ENCODE peak calls at places on chromosomes 3 and 15, in four cellular contexts. One of them, this sample, is unnamed.

GRCh38 chr3:194565597-194566190 is 67.5 kb downstream of the TMEM44 start:
- DNase-seq in EH: peak; percentile 89
- DNase-seq in activated T-helper 1 cell treated with anti-CD3 and anti-CD28 coated beads, Interleukin-12 subunit alpha, Interleukin-12 subunit beta, Interleukin-2, Interleukin-4 antibody, amounts not matched to agents 30 ng/mL and 10 ng/mL and 1 ng/mL, durations not matched to agents 14 hours and 24 hours and 36 hours: no peak
- DNase-seq in cardiac muscle cell: peak; percentile 74
- DNase-seq in this sample: peak; percentile 82

GRCh38 chr3:48466386-48467109 is 20.0 kb downstream of the ATRIP start:
- DNase-seq in EH: no peak
- DNase-seq in activated T-helper 1 cell treated with anti-CD3 and anti-CD28 coated beads, Interleukin-12 subunit alpha, Interleukin-12 subunit beta, Interleukin-2, Interleukin-4 antibody, amounts not matched to agents 30 ng/mL and 10 ng/mL and 1 ng/mL, durations not matched to agents 14 hours and 24 hours and 36 hours: no peak
- DNase-seq in cardiac muscle cell: no peak
- DNase-seq in this sample: no peak

GRCh38 chr3:4447600-4448561 is 19.2 kb downstream of the SUMF1 start:
- DNase-seq in EH: no peak
- DNase-seq in activated T-helper 1 cell treated with anti-CD3 and anti-CD28 coated beads, Interleukin-12 subunit alpha, Interleukin-12 subunit beta, Interleukin-2, Interleukin-4 antibody, amounts not matched to agents 30 ng/mL and 10 ng/mL and 1 ng/mL, durations not matched to agents 14 hours and 24 hours and 36 hours: no peak
- DNase-seq in cardiac muscle cell: no peak
- DNase-seq in this sample: no peak

GRCh38 chr3:193777524-193777923 is 184.5 kb downstream of the OPA1 start:
- DNase-seq in EH: no peak
- DNase-seq in activated T-helper 1 cell treated with anti-CD3 and anti-CD28 coated beads, Interleukin-12 subunit alpha, Interleukin-12 subunit beta, Interleukin-2, Interleukin-4 antibody, amounts not matched to agents 30 ng/mL and 10 ng/mL and 1 ng/mL, durations not matched to agents 14 hours and 24 hours and 36 hours: no peak
- DNase-seq in cardiac muscle cell: no peak
- DNase-seq in this sample: no peak

GRCh38 chr15:75202251-75203016 is 752 bp downstream of the C15orf39 start:
- DNase-seq in EH: peak; percentile 85
- DNase-seq in activated T-helper 1 cell treated with anti-CD3 and anti-CD28 coated beads, Interleukin-12 subunit alpha, Interleukin-12 subunit beta, Interleukin-2, Interleukin-4 antibody, amounts not matched to agents 30 ng/mL and 10 ng/mL and 1 ng/mL, durations not matched to agents 14 hours and 24 hours and 36 hours: peak; percentile 76
- DNase-seq in cardiac muscle cell: peak; percentile 74
- DNase-seq in this sample: peak; percentile 47

GRCh38 chr3:197380786-197381185 is 82.4 kb upstream of the DLG1 start:
- DNase-seq in EH: no peak
- DNase-seq in activated T-helper 1 cell treated with anti-CD3 and anti-CD28 coated beads, Interleukin-12 subunit alpha, Interleukin-12 subunit beta, Interleukin-2, Interleukin-4 antibody, amounts not matched to agents 30 ng/mL and 10 ng/mL and 1 ng/mL, durations not matched to agents 14 hours and 24 hours and 36 hours: no peak
- DNase-seq in cardiac muscle cell: no peak
- DNase-seq in this sample: peak; percentile 80

GRCh38 chr3:197352382-197352781 is 54.0 kb upstream of the DLG1 start:
- DNase-seq in EH: peak; percentile 90
- DNase-seq in activated T-helper 1 cell treated with anti-CD3 and anti-CD28 coated beads, Interleukin-12 subunit alpha, Interleukin-12 subunit beta, Interleukin-2, Interleukin-4 antibody, amounts not matched to agents 30 ng/mL and 10 ng/mL and 1 ng/mL, durations not matched to agents 14 hours and 24 hours and 36 hours: no peak
- DNase-seq in cardiac muscle cell: peak; percentile 68
- DNase-seq in this sample: peak; percentile 89

GRCh38 chr3:170697131-170697530 is 111.3 kb upstream of the SLC7A14 start:
- DNase-seq in EH: no peak
- DNase-seq in activated T-helper 1 cell treated with anti-CD3 and anti-CD28 coated beads, Interleukin-12 subunit alpha, Interleukin-12 subunit beta, Interleukin-2, Interleukin-4 antibody, amounts not matched to agents 30 ng/mL and 10 ng/mL and 1 ng/mL, durations not matched to agents 14 hours and 24 hours and 36 hours: no peak
- DNase-seq in cardiac muscle cell: no peak
- DNase-seq in this sample: no peak

GRCh38 chr3:107271787-107272387 is 105.4 kb upstream of the CCDC54 start:
- DNase-seq in EH: peak; percentile 63
- DNase-seq in activated T-helper 1 cell treated with anti-CD3 and anti-CD28 coated beads, Interleukin-12 subunit alpha, Interleukin-12 subunit beta, Interleukin-2, Interleukin-4 antibody, amounts not matched to agents 30 ng/mL and 10 ng/mL and 1 ng/mL, durations not matched to agents 14 hours and 24 hours and 36 hours: no peak
- DNase-seq in cardiac muscle cell: peak; percentile 55
- DNase-seq in this sample: peak; percentile 31

GRCh38 chr15:50876260-50876988 is 32.1 kb upstream of the AP4E1 start:
- DNase-seq in EH: no peak
- DNase-seq in activated T-helper 1 cell treated with anti-CD3 and anti-CD28 coated beads, Interleukin-12 subunit alpha, Interleukin-12 subunit beta, Interleukin-2, Interleukin-4 antibody, amounts not matched to agents 30 ng/mL and 10 ng/mL and 1 ng/mL, durations not matched to agents 14 hours and 24 hours and 36 hours: no peak
- DNase-seq in cardiac muscle cell: no peak
- DNase-seq in this sample: no peak

GRCh38 chr3:172595648-172596393 is 72.6 kb upstream of the TNFSF10 start:
- DNase-seq in EH: peak; percentile 41
- DNase-seq in activated T-helper 1 cell treated with anti-CD3 and anti-CD28 coated beads, Interleukin-12 subunit alpha, Interleukin-12 subunit beta, Interleukin-2, Interleukin-4 antibody, amounts not matched to agents 30 ng/mL and 10 ng/mL and 1 ng/mL, durations not matched to agents 14 hours and 24 hours and 36 hours: peak; percentile 42
- DNase-seq in cardiac muscle cell: peak; percentile 79
- DNase-seq in this sample: peak; percentile 23

GRCh38 chr15:70279096-70279495 is 181.4 kb upstream of the TLE3 start:
- DNase-seq in EH: no peak
- DNase-seq in activated T-helper 1 cell treated with anti-CD3 and anti-CD28 coated beads, Interleukin-12 subunit alpha, Interleukin-12 subunit beta, Interleukin-2, Interleukin-4 antibody, amounts not matched to agents 30 ng/mL and 10 ng/mL and 1 ng/mL, durations not matched to agents 14 hours and 24 hours and 36 hours: no peak
- DNase-seq in cardiac muscle cell: no peak
- DNase-seq in this sample: no peak

GRCh38 chr15:32819406-32819930 is 101.7 kb downstream of the GREM1 start:
- DNase-seq in EH: peak; percentile 66
- DNase-seq in activated T-helper 1 cell treated with anti-CD3 and anti-CD28 coated beads, Interleukin-12 subunit alpha, Interleukin-12 subunit beta, Interleukin-2, Interleukin-4 antibody, amounts not matched to agents 30 ng/mL and 10 ng/mL and 1 ng/mL, durations not matched to agents 14 hours and 24 hours and 36 hours: no peak
- DNase-seq in cardiac muscle cell: no peak
- DNase-seq in this sample: peak; percentile 25

GRCh38 chr3:150248116-150248864 is 159.8 kb upstream of the TSC22D2 start:
- DNase-seq in EH: peak; percentile 93
- DNase-seq in activated T-helper 1 cell treated with anti-CD3 and anti-CD28 coated beads, Interleukin-12 subunit alpha, Interleukin-12 subunit beta, Interleukin-2, Interleukin-4 antibody, amounts not matched to agents 30 ng/mL and 10 ng/mL and 1 ng/mL, durations not matched to agents 14 hours and 24 hours and 36 hours: no peak
- DNase-seq in cardiac muscle cell: peak; percentile 92
- DNase-seq in this sample: peak; percentile 93

GRCh38 chr3:32501785-32502088 is 915 bp downstream of the CMTM6 start:
- DNase-seq in EH: no peak
- DNase-seq in activated T-helper 1 cell treated with anti-CD3 and anti-CD28 coated beads, Interleukin-12 subunit alpha, Interleukin-12 subunit beta, Interleukin-2, Interleukin-4 antibody, amounts not matched to agents 30 ng/mL and 10 ng/mL and 1 ng/mL, durations not matched to agents 14 hours and 24 hours and 36 hours: no peak
- DNase-seq in cardiac muscle cell: no peak
- DNase-seq in this sample: no peak

GRCh38 chr3:178982138-178982537 is 89.5 kb downstream of the ZMAT3 start:
- DNase-seq in EH: no peak
- DNase-seq in activated T-helper 1 cell treated with anti-CD3 and anti-CD28 coated beads, Interleukin-12 subunit alpha, Interleukin-12 subunit beta, Interleukin-2, Interleukin-4 antibody, amounts not matched to agents 30 ng/mL and 10 ng/mL and 1 ng/mL, durations not matched to agents 14 hours and 24 hours and 36 hours: no peak
- DNase-seq in cardiac muscle cell: no peak
- DNase-seq in this sample: peak; percentile 12

GRCh38 chr3:117997201-117998049 is 1037.2 kb downstream of the IGSF11 start:
- DNase-seq in EH: peak; percentile 72
- DNase-seq in activated T-helper 1 cell treated with anti-CD3 and anti-CD28 coated beads, Interleukin-12 subunit alpha, Interleukin-12 subunit beta, Interleukin-2, Interleukin-4 antibody, amounts not matched to agents 30 ng/mL and 10 ng/mL and 1 ng/mL, durations not matched to agents 14 hours and 24 hours and 36 hours: peak; percentile 32
- DNase-seq in cardiac muscle cell: peak; percentile 86
- DNase-seq in this sample: peak; percentile 62

GRCh38 chr3:132596816-132597433 is at the start of gene ACKR4:
- DNase-seq in EH: peak; percentile 48
- DNase-seq in activated T-helper 1 cell treated with anti-CD3 and anti-CD28 coated beads, Interleukin-12 subunit alpha, Interleukin-12 subunit beta, Interleukin-2, Interleukin-4 antibody, amounts not matched to agents 30 ng/mL and 10 ng/mL and 1 ng/mL, durations not matched to agents 14 hours and 24 hours and 36 hours: no peak
- DNase-seq in cardiac muscle cell: peak; percentile 8
- DNase-seq in this sample: no peak

GRCh38 chr15:48385431-48385830 is 54.2 kb downstream of the DUT start:
- DNase-seq in EH: peak; percentile 99
- DNase-seq in activated T-helper 1 cell treated with anti-CD3 and anti-CD28 coated beads, Interleukin-12 subunit alpha, Interleukin-12 subunit beta, Interleukin-2, Interleukin-4 antibody, amounts not matched to agents 30 ng/mL and 10 ng/mL and 1 ng/mL, durations not matched to agents 14 hours and 24 hours and 36 hours: no peak
- DNase-seq in cardiac muscle cell: peak; percentile 54
- DNase-seq in this sample: peak; percentile 99

GRCh38 chr3:138439646-138440045 is 5.2 kb downstream of the ESYT3 start:
- DNase-seq in EH: peak; percentile 59
- DNase-seq in activated T-helper 1 cell treated with anti-CD3 and anti-CD28 coated beads, Interleukin-12 subunit alpha, Interleukin-12 subunit beta, Interleukin-2, Interleukin-4 antibody, amounts not matched to agents 30 ng/mL and 10 ng/mL and 1 ng/mL, durations not matched to agents 14 hours and 24 hours and 36 hours: no peak
- DNase-seq in cardiac muscle cell: no peak
- DNase-seq in this sample: no peak

GRCh38 chr3:156685198-156685597 is 10.8 kb downstream of the TIPARP start:
- DNase-seq in EH: peak; percentile 39
- DNase-seq in activated T-helper 1 cell treated with anti-CD3 and anti-CD28 coated beads, Interleukin-12 subunit alpha, Interleukin-12 subunit beta, Interleukin-2, Interleukin-4 antibody, amounts not matched to agents 30 ng/mL and 10 ng/mL and 1 ng/mL, durations not matched to agents 14 hours and 24 hours and 36 hours: no peak
- DNase-seq in cardiac muscle cell: peak; percentile 43
- DNase-seq in this sample: no peak

GRCh38 chr15:33005582-33005981 is 188.9 kb downstream of the FMN1 start:
- DNase-seq in EH: no peak
- DNase-seq in activated T-helper 1 cell treated with anti-CD3 and anti-CD28 coated beads, Interleukin-12 subunit alpha, Interleukin-12 subunit beta, Interleukin-2, Interleukin-4 antibody, amounts not matched to agents 30 ng/mL and 10 ng/mL and 1 ng/mL, durations not matched to agents 14 hours and 24 hours and 36 hours: no peak
- DNase-seq in cardiac muscle cell: no peak
- DNase-seq in this sample: no peak

GRCh38 chr15:38613085-38613484 is 48.5 kb upstream of the RASGRP1 start:
- DNase-seq in EH: no peak
- DNase-seq in activated T-helper 1 cell treated with anti-CD3 and anti-CD28 coated beads, Interleukin-12 subunit alpha, Interleukin-12 subunit beta, Interleukin-2, Interleukin-4 antibody, amounts not matched to agents 30 ng/mL and 10 ng/mL and 1 ng/mL, durations not matched to agents 14 hours and 24 hours and 36 hours: no peak
- DNase-seq in cardiac muscle cell: no peak
- DNase-seq in this sample: no peak

GRCh38 chr3:12138044-12138443 is 20.7 kb downstream of the TIMP4 start:
- DNase-seq in EH: peak; percentile 44
- DNase-seq in activated T-helper 1 cell treated with anti-CD3 and anti-CD28 coated beads, Interleukin-12 subunit alpha, Interleukin-12 subunit beta, Interleukin-2, Interleukin-4 antibody, amounts not matched to agents 30 ng/mL and 10 ng/mL and 1 ng/mL, durations not matched to agents 14 hours and 24 hours and 36 hours: no peak
- DNase-seq in cardiac muscle cell: peak; percentile 55
- DNase-seq in this sample: no peak

This sample was measured in astrocyte.